ENCODE peak calls at places on chromosomes 2 and 18, in seven cellular contexts. A, T, B, J, V, P and S are unnamed samples.

GRCh38 chr18:37419866-37420265 is 145.7 kb downstream of the CELF4 start:
- DNase-seq in B (no peak), T (no peak), J (no peak), V (no peak), A (no peak), P (no peak), S (no peak)

GRCh38 chr18:43935051-43935412 is 657.7 kb upstream of the SYT4 start:
- DNase-seq in B (no peak), V (no peak), A (no peak), T (peak), J (no peak), P (no peak), S (peak)

GRCh38 chr18:5628512-5629255 is 84.9 kb upstream of the EPB41L3 start:
- DNase-seq in B (no peak), V (no peak), T (peak), J (no peak), P (peak), A (peak), S (peak)

GRCh38 chr2:106129150-106129549 is 65.0 kb downstream of the UXS1 start:
- DNase-seq in J (no peak), V (no peak), P (no peak), A (no peak), B (no peak), T (no peak), S (no peak)

GRCh38 chr18:27110319-27110718 is 74.8 kb downstream of the CHST9 start:
- DNase-seq in T (no peak), J (no peak), P (no peak), V (peak), B (no peak), A (no peak), S (no peak)

GRCh38 chr18:79954791-79955190 is 3.3 kb upstream of the SLC66A2 start:
- DNase-seq in V (no peak), P (no peak), A (peak), B (no peak), J (no peak), T (no peak), S (no peak)

GRCh38 chr2:9467687-9468086 is 6.7 kb upstream of the IAH1 start:
- DNase-seq in P (no peak), V (no peak), A (no peak), J (no peak), T (no peak), B (no peak), S (no peak)

GRCh38 chr2:240518981-240519380 is 38.8 kb downstream of the ANKMY1 start:
- DNase-seq in J (no peak), V (no peak), P (no peak), T (no peak), B (no peak), A (no peak), S (no peak)

GRCh38 chr2:236610991-236611821 is 41.6 kb downstream of the ACKR3 start:
- DNase-seq in A (no peak), B (no peak), T (peak), J (no peak), V (no peak), P (no peak), S (no peak)

GRCh38 chr18:58639751-58640427 is 11.0 kb upstream of the ALPK2 start:
- DNase-seq in B (no peak), T (peak), P (no peak), J (no peak), A (no peak), V (no peak), S (no peak)

GRCh38 chr2:72980535-72981217 is 63.4 kb downstream of the EMX1 start:
- DNase-seq in B (no peak), V (no peak), P (no peak), T (peak), A (no peak), J (no peak), S (no peak)

GRCh38 chr2:30368258-30368657 is 78.8 kb upstream of the LCLAT1 start:
- DNase-seq in T (peak), A (no peak), B (no peak), P (no peak), J (no peak), V (no peak), S (no peak)

GRCh38 chr18:63439334-63439733 is 17.1 kb upstream of the VPS4B start:
- DNase-seq in A (peak), V (peak), T (peak), P (peak), B (peak), J (peak), S (peak)

GRCh38 chr2:179932786-179933185 is 71.4 kb upstream of the ZNF385B start:
- DNase-seq in A (no peak), V (no peak), B (no peak), P (no peak), T (peak), J (no peak), S (no peak)

GRCh38 chr2:204110250-204111183 is 174.0 kb downstream of the ICOS start:
- DNase-seq in V (no peak), P (peak), A (peak), J (peak), B (no peak), T (peak), S (peak)

GRCh38 chr2:196200557-196200956 is 29.2 kb upstream of the STK17B start:
- DNase-seq in P (peak), T (no peak), J (peak), V (peak), A (no peak), B (no peak), S (no peak)

GRCh38 chr2:127032601-127033000 is 74.4 kb downstream of the BIN1 start:
- DNase-seq in T (peak), A (no peak), V (no peak), P (no peak), B (no peak), J (no peak), S (no peak)

GRCh38 chr2:238105506-238106338 is 5.6 kb downstream of the ESPNL start:
- DNase-seq in J (no peak), V (no peak), A (peak), P (peak), B (no peak), T (no peak), S (no peak)

GRCh38 chr2:120766758-120767351 is 31.2 kb downstream of the GLI2 start:
- DNase-seq in J (no peak), P (no peak), T (peak), A (no peak), B (no peak), V (no peak), S (no peak)

GRCh38 chr2:170846318-170846717 is 29.6 kb downstream of the GAD1 start:
- DNase-seq in J (no peak), T (peak), B (no peak), A (no peak), V (no peak), P (no peak), S (no peak)

GRCh38 chr18:43422483-43422882 is 145.2 kb upstream of the SYT4 start:
- DNase-seq in B (peak), V (peak), A (no peak), P (no peak), T (no peak), J (no peak), S (no peak)

GRCh38 chr18:31857516-31858106 is 85.3 kb downstream of the TRAPPC8 start:
- DNase-seq in A (no peak), B (no peak), T (no peak), P (no peak), J (no peak), V (no peak), S (peak)

GRCh38 chr2:26564121-26564520 is 77.0 kb downstream of the CIB4 start:
- DNase-seq in B (no peak), J (no peak), V (no peak), P (no peak), T (no peak), A (peak), S (no peak)

GRCh38 chr18:41538751-41539150 is 416.3 kb upstream of the PIK3C3 start:
- DNase-seq in J (no peak), A (no peak), V (no peak), T (no peak), B (no peak), P (no peak), S (no peak)

GRCh38 chr2:105325389-105325963 is 4.1 kb downstream of the TGFBRAP1 start:
- DNase-seq in A (no peak), T (peak), B (no peak), J (no peak), P (no peak), V (no peak), S (peak)

GRCh38 chr2:203802277-203803045 is 65.1 kb upstream of the CTLA4 start:
- DNase-seq in A (no peak), T (peak), P (no peak), V (no peak), J (no peak), B (no peak), S (no peak)

GRCh38 chr18:50738103-50738757 is 81.6 kb downstream of the MRO start:
- DNase-seq in B (no peak), T (no peak), P (no peak), V (no peak), J (no peak), A (no peak), S (no peak)

GRCh38 chr2:159513745-159514144 is 102.6 kb downstream of the BAZ2B start:
- DNase-seq in V (no peak), A (no peak), J (no peak), B (no peak), P (no peak), T (no peak), S (no peak)

GRCh38 chr18:57816208-57816999 is 13.3 kb upstream of the ATP8B1 start:
- DNase-seq in B (no peak), A (peak), V (no peak), T (no peak), J (no peak), P (no peak), S (no peak)

GRCh38 chr2:132581917-132582316 is 88.1 kb downstream of the LYPD1 start:
- DNase-seq in T (no peak), J (no peak), B (peak), A (peak), V (peak), P (no peak), S (no peak)